ENCODE peak calls at places on chromosomes 4 and X, in eight cellular contexts. Q is CD8-positive, alpha-beta memory T cell; W is CD8-positive, alpha-beta T cell; Z is NT2/D1; N is mucosa of descending colon; D is A549; K is pancreas; L is sigmoid colon. V is an unnamed sample.
A peak's percentile ranks its signal among the peaks of the same experiment; 100 is the strongest.

GRCh38 chrX:8504451-8504850 is 39.8 kb downstream of the VCX3B start:
- DNase-seq in L (no peak), K (no peak), Z (no peak), N (peak; percentile 11), D (peak; percentile 1), W (no peak), Q (no peak), V (no peak)

GRCh38 chr4:5925419-5926187 is 32.7 kb upstream of the CRMP1 start:
- DNase-seq in N (no peak), W (no peak), D (no peak), Q (no peak), Z (no peak), L (no peak), K (no peak), V (no peak)

GRCh38 chr4:785332-786073 is 40.4 kb downstream of the CPLX1 start:
- DNase-seq in Z (no peak), Q (no peak), W (no peak), D (no peak), K (no peak), L (peak; percentile 63), N (no peak), V (no peak)

GRCh38 chr4:7371122-7371941 is 63.4 kb downstream of the PSAPL1 start:
- DNase-seq in Z (no peak), D (no peak), Q (no peak), L (no peak), N (no peak), K (no peak), W (no peak), V (no peak)

GRCh38 chrX:40095588-40096394 is 2.0 kb downstream of the BCOR start:
- DNase-seq in N (no peak), K (no peak), Z (no peak), L (no peak), Q (no peak), D (no peak), W (peak; percentile 56), V (peak; percentile 43)

GRCh38 chr4:48815483-48815882 is 15.4 kb upstream of the OCIAD1 start:
- DNase-seq in Q (no peak), Z (no peak), L (no peak), N (no peak), D (no peak), K (no peak), W (no peak), V (peak; percentile 29)

GRCh38 chrX:38326086-38326485 is 1.2 kb downstream of the RPGR start:
- DNase-seq in D (no peak), K (no peak), Q (no peak), W (no peak), Z (no peak), L (no peak), N (no peak), V (no peak)

GRCh38 chr4:182778222-182778982 is 138.8 kb downstream of the DCTD start:
- DNase-seq in Q (no peak), N (no peak), L (no peak), W (no peak), K (no peak), Z (no peak), D (no peak), V (no peak)

GRCh38 chr4:152696764-152697250 is 17.0 kb upstream of the TMEM154 start:
- DNase-seq in N (peak; percentile 22), W (peak; percentile 57), L (no peak), Z (no peak), K (no peak), D (no peak), Q (peak; percentile 29), V (no peak)

GRCh38 chrX:115367956-115368355 is 78.4 kb downstream of the LUZP4 start:
- DNase-seq in K (no peak), Z (no peak), N (no peak), Q (no peak), D (peak; percentile 5), W (no peak), L (no peak), V (no peak)

GRCh38 chrX:38879631-38880220 is 78.5 kb downstream of the MID1IP1 start:
- DNase-seq in L (peak; percentile 66), K (peak; percentile 37), Q (no peak), N (peak; percentile 57), D (no peak), W (no peak), Z (no peak), V (peak; percentile 86)

GRCh38 chr4:188986271-188986689 is 847.0 kb downstream of the TRIML1 start:
- DNase-seq in K (no peak), Z (no peak), D (peak; percentile 68), L (no peak), Q (no peak), N (no peak), W (no peak), V (no peak)

DNA sequence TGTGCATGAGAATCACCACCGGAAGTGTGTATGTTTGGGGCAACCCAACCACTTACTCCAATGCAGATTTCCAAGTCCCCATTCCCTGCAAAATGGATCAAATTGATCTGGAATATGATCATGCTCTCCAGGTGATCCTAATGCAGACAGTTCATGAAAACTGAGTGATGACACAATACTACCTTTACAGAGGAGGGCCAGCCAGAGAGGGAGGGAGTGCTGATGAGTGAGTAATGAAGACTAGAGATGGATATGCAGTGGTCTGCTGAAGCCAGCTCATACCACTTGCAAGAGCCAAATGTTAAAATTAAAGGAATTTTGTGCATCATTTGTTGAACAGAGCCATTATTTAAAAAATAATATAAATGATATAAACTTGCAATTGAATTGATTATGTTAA is 10.2 kb upstream of the CPE start:
- DNase-seq in D (no peak), Q (no peak), W (no peak), Z (no peak), N (no peak), L (no peak), K (no peak), V (no peak)
- H3K9me3 ChIP-seq in D (no peaks in the 10 kb centered on the region), Q (no peaks in the 10 kb centered on the region), W (no peaks in the 10 kb centered on the region), Z (no peaks in the 10 kb centered on the region), N (no peaks in the 10 kb centered on the region), L (no peaks in the 10 kb centered on the region), K (no peaks in the 10 kb centered on the region), V (no peaks in the 10 kb centered on the region)

GRCh38 chr4:156948133-156948532 is 23.5 kb downstream of the PDGFC start:
- DNase-seq in L (no peak), D (no peak), Z (no peak), K (no peak), N (no peak), W (no peak), Q (no peak), V (no peak)

GRCh38 chr4:156950090-156950489 is 21.5 kb downstream of the PDGFC start:
- DNase-seq in D (no peak), Z (no peak), W (no peak), N (no peak), K (no peak), L (no peak), Q (no peak), V (no peak)

GRCh38 chr4:156948738-156949137 is 22.9 kb downstream of the PDGFC start:
- DNase-seq in Q (no peak), W (no peak), Z (no peak), K (no peak), L (no peak), D (no peak), N (no peak), V (no peak)

GRCh38 chr4:156950950-156951349 is 20.6 kb downstream of the PDGFC start:
- DNase-seq in W (no peak), D (no peak), Z (no peak), K (no peak), Q (no peak), L (no peak), N (no peak), V (no peak)

GRCh38 chr4:156949373-156949814 is 22.2 kb downstream of the PDGFC start:
- DNase-seq in N (no peak), L (no peak), W (no peak), K (no peak), Z (no peak), D (peak; percentile 83), Q (no peak), V (no peak)
- H3K4me1 ChIP-seq in N (no peaks in the 10 kb centered on the region), L (peaks cover 73% of the 10 kb centered on the region), W (no peaks in the 10 kb centered on the region), K (peaks cover 70% of the 10 kb centered on the region), Z (no peaks in the 10 kb centered on the region), D (peaks cover 58% of the 10 kb centered on the region), Q (no peaks in the 10 kb centered on the region), V (no peaks in the 10 kb centered on the region)

GRCh38 chrX:48714573-48714972 is 18.0 kb downstream of the SUV39H1 start:
- DNase-seq in W (no peak), Q (no peak), K (no peak), L (no peak), N (no peak), D (no peak), Z (no peak), V (no peak)

GRCh38 chrX:48713847-48714246 is 17.3 kb downstream of the SUV39H1 start:
- DNase-seq in Q (no peak), Z (no peak), D (no peak), L (no peak), N (no peak), W (no peak), K (no peak), V (no peak)

GRCh38 chrX:48711929-48712505 is 15.5 kb downstream of the SUV39H1 start:
- DNase-seq in K (no peak), D (no peak), Z (no peak), N (no peak), L (no peak), Q (no peak), W (no peak), V (no peak)

GRCh38 chrX:48715876-48716502 is 19.5 kb downstream of the SUV39H1 start:
- DNase-seq in Z (no peak), K (no peak), Q (no peak), L (no peak), W (no peak), D (no peak), N (no peak), V (no peak)

DNA sequence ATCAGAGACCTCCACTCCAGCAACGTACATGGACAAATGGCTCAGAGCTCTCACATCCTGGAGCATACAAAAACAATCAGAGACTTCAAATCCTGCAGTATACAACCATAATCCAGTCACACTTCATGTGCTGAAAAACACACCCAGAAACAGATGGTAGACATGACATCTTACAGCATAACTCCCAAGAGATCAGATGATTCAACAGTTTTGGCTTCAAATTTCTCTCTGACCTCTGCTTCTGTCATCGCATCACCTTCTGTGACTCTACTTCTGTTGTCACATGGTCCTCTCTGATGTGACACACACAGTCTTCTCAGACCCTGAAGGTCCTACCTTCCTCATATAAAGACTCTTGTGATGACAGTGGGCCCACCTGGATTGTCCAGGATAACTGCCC is 18.5 kb downstream of the SUV39H1 start:
- DNase-seq in L (no peak), N (no peak), Z (no peak), D (no peak), Q (no peak), K (no peak), W (no peak), V (no peak)
- H3K9me3 ChIP-seq in L (no peaks in the 10 kb centered on the region), N (no peaks in the 10 kb centered on the region), Z (no peaks in the 10 kb centered on the region), D (peaks cover 2% of the 10 kb centered on the region), Q (no peaks in the 10 kb centered on the region), K (no peaks in the 10 kb centered on the region), W (no peaks in the 10 kb centered on the region), V (no peaks in the 10 kb centered on the region)

DNA sequence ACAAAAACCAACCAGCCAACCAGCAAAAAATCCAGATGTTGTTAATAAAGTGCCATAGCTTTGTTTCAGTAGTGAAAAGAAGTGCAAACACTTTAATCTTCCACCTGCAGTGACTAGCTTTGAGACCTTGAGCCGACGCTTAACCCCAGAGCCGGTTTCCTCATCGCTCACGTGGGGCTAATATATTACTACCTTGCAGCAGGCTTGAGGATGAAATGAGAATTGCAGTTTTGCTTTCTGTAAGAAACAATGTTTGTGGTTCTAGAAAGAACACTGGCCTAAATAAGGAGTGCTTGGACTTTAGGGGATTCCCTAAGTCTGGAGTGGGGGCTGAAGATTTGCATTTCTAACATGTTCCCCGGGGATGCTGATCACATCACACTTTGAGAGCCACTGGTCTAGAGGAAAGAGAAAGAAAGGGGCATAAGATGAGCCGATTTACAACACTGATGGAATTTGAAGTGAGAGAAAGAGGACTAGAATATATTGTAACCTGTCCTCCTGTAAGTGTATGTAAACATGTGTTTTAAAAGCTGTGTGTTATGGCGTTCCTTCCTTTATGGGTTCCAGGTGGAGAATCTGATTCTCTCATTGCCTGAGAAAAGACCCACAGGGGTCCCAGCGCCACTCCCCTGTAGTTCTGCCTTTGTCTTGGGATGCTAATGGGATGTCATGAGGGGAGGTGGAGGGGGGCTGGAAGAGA is 1.4 kb downstream of the FGF2 start:
- DNase-seq in K (no peak), N (peak; percentile 42), Q (peak; percentile 1), L (peak; percentile 82), D (peak; percentile 65), W (peak; percentile 41), Z (peak; percentile 77), V (no peak)
- H3K4me1 ChIP-seq in K (no peaks in the 10 kb centered on the region), N (no peaks in the 10 kb centered on the region), Q (peaks cover 8% of the 10 kb centered on the region), L (peaks cover 55% of the 10 kb centered on the region), D (peaks cover 50% of the 10 kb centered on the region), W (peaks cover 10% of the 10 kb centered on the region), Z (peaks cover 3% of the 10 kb centered on the region), V (no peaks in the 10 kb centered on the region)